ENCODE peak calls at places on chromosomes 4 and X, in ten cellular contexts. N is activated CD4-positive, alpha-beta memory T cell treated with anti-CD3 and anti-CD28 coated beads, Interleukin-2, amount 10 ng/mL, durations not matched to agents 7 days and 5 days; Q is T-helper 1 cell; Y is right lobe of liver; K is upper lobe of left lung; T is stimulated activated CD4-positive, alpha-beta T cell treated with anti-CD3 and anti-CD28 coated beads, TNF-alpha, amount 100 ng/mL, for 24 hours; G is AG09309; E is RPMI8226; M is tibial artery; U is EH. W is an unnamed sample.

GRCh38 chr4:14428125-14428524 is 574.2 kb upstream of the CPEB2 start:
- DNase-seq in N (no peak), M (no peak), K (no peak), G (no peak), Y (no peak), E (no peak), U (no peak), Q (no peak), T (no peak), W (no peak)

GRCh38 chr4:76704133-76704881 is 193.6 kb downstream of the SOWAHB start:
- DNase-seq in U (peak), N (no peak), G (no peak), Q (no peak), M (no peak), T (no peak), E (no peak), K (peak), Y (no peak), W (no peak)

GRCh38 chr4:64729561-64729960 is 320.3 kb upstream of the TECRL start:
- DNase-seq in M (no peak), Q (no peak), N (no peak), K (no peak), G (no peak), E (no peak), Y (no peak), U (no peak), T (no peak), W (no peak)

GRCh38 chr4:167622481-167623240 is 388.4 kb upstream of the SPOCK3 start:
- DNase-seq in N (peak), Q (no peak), K (peak), U (peak), E (peak), M (no peak), T (peak), Y (peak), G (no peak), W (peak)

GRCh38 chr4:122758033-122758432 is 25.5 kb downstream of the BBS12 start:
- DNase-seq in U (peak), M (no peak), Y (no peak), E (peak), N (no peak), Q (no peak), G (no peak), T (no peak), K (no peak), W (no peak)

GRCh38 chrX:134388161-134389109 is 71.5 kb upstream of the HPRT1 start:
- DNase-seq in N (no peak), K (no peak), Y (no peak), Q (no peak), M (no peak), E (no peak), T (no peak), U (no peak), G (no peak), W (no peak)

GRCh38 chr4:176186721-176187395 is 8.5 kb downstream of the SPATA4 start:
- DNase-seq in N (no peak), K (no peak), M (no peak), T (no peak), E (no peak), Y (no peak), Q (no peak), U (peak), G (no peak), W (no peak)

GRCh38 chr4:74950200-74950599 is 17.3 kb downstream of the PARM1 start:
- DNase-seq in M (no peak), T (no peak), G (no peak), K (no peak), Q (no peak), N (no peak), U (no peak), Y (no peak), E (no peak), W (no peak)

GRCh38 chr4:143251781-143252180 is 67.1 kb downstream of the USP38 start:
- DNase-seq in N (no peak), Y (no peak), T (no peak), E (no peak), Q (no peak), U (no peak), K (no peak), M (no peak), G (no peak), W (no peak)

GRCh38 chr4:37999000-37999745 is 39.0 kb downstream of the PTTG2 start:
- DNase-seq in K (no peak), Y (no peak), M (no peak), N (no peak), E (no peak), U (no peak), T (no peak), Q (no peak), G (no peak), W (no peak)

GRCh38 chr4:38516194-38516593 is 147.8 kb upstream of the KLF3 start:
- DNase-seq in M (no peak), Y (no peak), U (no peak), K (no peak), G (no peak), E (no peak), Q (no peak), T (no peak), N (no peak), W (no peak)